ENCODE peak calls at places on chromosomes 2 and 18, in seven cellular contexts. One of them, this sample, is unnamed.
A peak's percentile ranks its signal among the peaks of the same experiment; 100 is the strongest.

GRCh38 chr18:70450658-70451253 is 161.9 kb downstream of the SOCS6 start:
- DNase-seq in mesothelial cell of epicardium: no peak
- DNase-seq in HCT116: peak; percentile 23
- DNase-seq in Calu3: no peak
- DNase-seq in astrocyte of the spinal cord: peak; percentile 35
- DNase-seq in CD8-positive, alpha-beta T cell: no peak
- DNase-seq in cardiac fibroblast: peak; percentile 59
- DNase-seq in this sample: no peak

GRCh38 chr18:22468554-22468891 is 50.8 kb upstream of the CTAGE1 start:
- DNase-seq in HCT116: no peak
- DNase-seq in mesothelial cell of epicardium: no peak
- DNase-seq in CD8-positive, alpha-beta T cell: no peak
- DNase-seq in Calu3: no peak
- DNase-seq in cardiac fibroblast: no peak
- DNase-seq in astrocyte of the spinal cord: no peak
- DNase-seq in this sample: no peak

GRCh38 chr2:175743020-175743419 is 259.0 kb downstream of the LNPK start:
- DNase-seq in cardiac fibroblast: peak; percentile 2
- DNase-seq in mesothelial cell of epicardium: no peak
- DNase-seq in HCT116: no peak
- DNase-seq in CD8-positive, alpha-beta T cell: no peak
- DNase-seq in astrocyte of the spinal cord: no peak
- DNase-seq in Calu3: no peak
- DNase-seq in this sample: no peak

GRCh38 chr2:65032016-65032975 is 23.9 kb upstream of the CEP68 start:
- DNase-seq in CD8-positive, alpha-beta T cell: no peak
- DNase-seq in mesothelial cell of epicardium: no peak
- DNase-seq in Calu3: no peak
- DNase-seq in cardiac fibroblast: no peak
- DNase-seq in HCT116: no peak
- DNase-seq in astrocyte of the spinal cord: no peak
- DNase-seq in this sample: no peak

GRCh38 chr2:239514753-239515152 is 113.9 kb upstream of the HDAC4 start:
- DNase-seq in HCT116: no peak
- DNase-seq in astrocyte of the spinal cord: no peak
- DNase-seq in mesothelial cell of epicardium: no peak
- DNase-seq in CD8-positive, alpha-beta T cell: no peak
- DNase-seq in cardiac fibroblast: no peak
- DNase-seq in Calu3: no peak
- DNase-seq in this sample: no peak

GRCh38 chr2:166106431-166107015 is 21.3 kb downstream of the SCN1A start:
- DNase-seq in astrocyte of the spinal cord: peak; percentile 12
- DNase-seq in mesothelial cell of epicardium: no peak
- DNase-seq in cardiac fibroblast: peak; percentile 66
- DNase-seq in HCT116: no peak
- DNase-seq in Calu3: no peak
- DNase-seq in CD8-positive, alpha-beta T cell: no peak
- DNase-seq in this sample: no peak

GRCh38 chr2:43513796-43514195 is 82.0 kb downstream of the THADA start:
- DNase-seq in mesothelial cell of epicardium: no peak
- DNase-seq in astrocyte of the spinal cord: no peak
- DNase-seq in CD8-positive, alpha-beta T cell: no peak
- DNase-seq in Calu3: no peak
- DNase-seq in cardiac fibroblast: no peak
- DNase-seq in HCT116: no peak
- DNase-seq in this sample: no peak

GRCh38 chr2:37590119-37590571 is 81.3 kb downstream of the CDC42EP3 start:
- DNase-seq in HCT116: no peak
- DNase-seq in Calu3: no peak
- DNase-seq in CD8-positive, alpha-beta T cell: no peak
- DNase-seq in astrocyte of the spinal cord: peak; percentile 90
- DNase-seq in mesothelial cell of epicardium: no peak
- DNase-seq in cardiac fibroblast: peak; percentile 73
- DNase-seq in this sample: no peak

GRCh38 chr2:23564618-23564967 is 179.6 kb downstream of the KLHL29 start:
- DNase-seq in astrocyte of the spinal cord: peak; percentile 43
- DNase-seq in mesothelial cell of epicardium: no peak
- DNase-seq in HCT116: no peak
- DNase-seq in cardiac fibroblast: no peak
- DNase-seq in Calu3: no peak
- DNase-seq in CD8-positive, alpha-beta T cell: no peak
- DNase-seq in this sample: no peak

GRCh38 chr2:210172219-210172575 is 988 bp upstream of the KANSL1L start:
- DNase-seq in CD8-positive, alpha-beta T cell: no peak
- DNase-seq in astrocyte of the spinal cord: no peak
- DNase-seq in mesothelial cell of epicardium: no peak
- DNase-seq in HCT116: no peak
- DNase-seq in Calu3: no peak
- DNase-seq in cardiac fibroblast: no peak
- DNase-seq in this sample: no peak

GRCh38 chr18:23106575-23106974 is 28.7 kb upstream of the CABLES1 start:
- DNase-seq in HCT116: peak; percentile 88
- DNase-seq in Calu3: peak; percentile 80
- DNase-seq in mesothelial cell of epicardium: no peak
- DNase-seq in CD8-positive, alpha-beta T cell: no peak
- DNase-seq in cardiac fibroblast: peak; percentile 89
- DNase-seq in astrocyte of the spinal cord: peak; percentile 97
- DNase-seq in this sample: no peak

DNA sequence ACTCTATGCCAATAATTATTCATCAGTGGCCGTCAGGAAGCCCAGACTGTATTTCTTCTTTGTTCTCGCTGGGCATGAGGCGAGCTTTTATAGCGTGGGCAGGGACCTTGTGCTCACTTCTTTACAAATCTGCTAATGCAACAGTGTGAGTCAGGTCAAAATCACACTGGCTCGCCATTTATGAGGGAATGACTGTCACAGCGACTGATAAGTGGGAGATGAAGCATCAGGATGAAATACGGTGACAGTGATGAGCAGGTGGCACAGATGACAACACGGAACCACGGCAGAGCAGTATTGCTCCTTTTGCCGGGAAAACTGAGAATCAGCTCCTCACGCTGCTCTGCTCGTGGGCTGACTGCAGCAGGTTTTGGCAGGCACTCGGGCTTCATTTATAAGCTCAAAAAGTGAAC is 20.5 kb downstream of the TYMS start:
- DNase-seq in cardiac fibroblast: no peak
- DNase-seq in Calu3: no peak
- DNase-seq in CD8-positive, alpha-beta T cell: no peak
- DNase-seq in HCT116: no peak
- DNase-seq in astrocyte of the spinal cord: peak; percentile 39
- DNase-seq in mesothelial cell of epicardium: no peak
- DNase-seq in this sample: no peak
- TF ChIP-seq CTCF in cardiac fibroblast: no peak
- TF ChIP-seq CTCF in Calu3: no peak
- TF ChIP-seq CTCF in CD8-positive, alpha-beta T cell: no peak
- TF ChIP-seq CTCF in HCT116: no peak
- TF ChIP-seq CTCF in astrocyte of the spinal cord: no peak
- TF ChIP-seq CTCF in mesothelial cell of epicardium: no peak
- TF ChIP-seq CTCF in this sample: no peak

DNA sequence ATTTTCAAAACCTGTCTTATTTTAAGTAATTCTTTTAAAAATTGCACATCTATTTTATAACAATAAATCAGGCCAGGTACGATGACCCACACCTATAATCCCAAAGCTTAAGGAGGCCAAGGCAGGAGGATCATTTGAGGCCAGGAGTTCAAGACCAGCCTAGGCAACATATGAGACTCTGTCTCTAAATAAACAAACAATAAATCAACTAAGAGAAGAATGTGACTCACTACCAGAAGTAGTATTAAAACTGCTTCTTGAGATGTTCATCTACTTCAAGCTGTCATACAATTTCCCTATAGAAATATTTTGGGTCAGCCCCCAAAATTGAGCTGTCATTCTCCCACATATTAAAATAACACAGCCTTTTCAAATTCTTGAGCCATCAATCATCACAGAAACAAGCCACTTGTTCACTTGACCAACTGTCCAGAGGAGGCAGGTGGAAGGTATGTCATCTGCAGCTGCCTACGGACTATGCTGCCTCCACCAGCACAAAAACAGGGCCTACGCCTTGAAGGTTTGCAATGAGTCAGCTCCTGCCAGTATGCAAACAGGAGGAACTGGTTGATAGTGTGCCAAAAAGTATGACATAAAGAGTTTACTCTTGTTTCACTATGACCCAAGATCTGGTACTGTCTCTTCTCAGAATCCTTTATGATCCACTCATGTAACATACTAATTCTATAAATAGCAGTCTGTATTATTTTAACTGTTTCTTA is 33.6 kb downstream of the KIDINS220 start:
- DNase-seq in Calu3: peak; percentile 76
- DNase-seq in cardiac fibroblast: peak; percentile 96
- DNase-seq in mesothelial cell of epicardium: no peak
- DNase-seq in HCT116: peak; percentile 91
- DNase-seq in CD8-positive, alpha-beta T cell: no peak
- DNase-seq in astrocyte of the spinal cord: peak; percentile 93
- DNase-seq in this sample: no peak
- TF ChIP-seq CTCF in Calu3: no peak
- TF ChIP-seq CTCF in cardiac fibroblast: peak; percentile 12
- TF ChIP-seq CTCF in mesothelial cell of epicardium: no peak
- TF ChIP-seq CTCF in HCT116: peak; percentile 17
- TF ChIP-seq CTCF in CD8-positive, alpha-beta T cell: no peak
- TF ChIP-seq CTCF in astrocyte of the spinal cord: peak; percentile 11
- TF ChIP-seq CTCF in this sample: no peak

GRCh38 chr2:155266579-155266978 is 568.1 kb downstream of the KCNJ3 start:
- DNase-seq in CD8-positive, alpha-beta T cell: no peak
- DNase-seq in astrocyte of the spinal cord: no peak
- DNase-seq in Calu3: no peak
- DNase-seq in HCT116: no peak
- DNase-seq in mesothelial cell of epicardium: no peak
- DNase-seq in cardiac fibroblast: no peak
- DNase-seq in this sample: no peak
- TF ChIP-seq CTCF in CD8-positive, alpha-beta T cell: no peak
- TF ChIP-seq CTCF in astrocyte of the spinal cord: no peak
- TF ChIP-seq CTCF in Calu3: no peak
- TF ChIP-seq CTCF in HCT116: no peak
- TF ChIP-seq CTCF in mesothelial cell of epicardium: no peak
- TF ChIP-seq CTCF in cardiac fibroblast: no peak
- TF ChIP-seq CTCF in this sample: peak; percentile 32

GRCh38 chr2:217076651-217077232 is 216.9 kb upstream of the TNP1 start:
- DNase-seq in mesothelial cell of epicardium: no peak
- DNase-seq in Calu3: no peak
- DNase-seq in astrocyte of the spinal cord: no peak
- DNase-seq in CD8-positive, alpha-beta T cell: no peak
- DNase-seq in HCT116: no peak
- DNase-seq in cardiac fibroblast: no peak
- DNase-seq in this sample: no peak

GRCh38 chr2:217074576-217075224 is 214.8 kb upstream of the TNP1 start:
- DNase-seq in astrocyte of the spinal cord: peak; percentile 50
- DNase-seq in cardiac fibroblast: peak; percentile 38
- DNase-seq in HCT116: no peak
- DNase-seq in Calu3: no peak
- DNase-seq in mesothelial cell of epicardium: no peak
- DNase-seq in CD8-positive, alpha-beta T cell: no peak
- DNase-seq in this sample: no peak

GRCh38 chr2:217077841-217078407 is 218.1 kb upstream of the TNP1 start:
- DNase-seq in HCT116: no peak
- DNase-seq in astrocyte of the spinal cord: no peak
- DNase-seq in cardiac fibroblast: peak; percentile 56
- DNase-seq in Calu3: no peak
- DNase-seq in CD8-positive, alpha-beta T cell: no peak
- DNase-seq in mesothelial cell of epicardium: no peak
- DNase-seq in this sample: no peak

GRCh38 chr2:217075225-217075802 is 215.4 kb upstream of the TNP1 start:
- DNase-seq in mesothelial cell of epicardium: no peak
- DNase-seq in Calu3: no peak
- DNase-seq in CD8-positive, alpha-beta T cell: no peak
- DNase-seq in HCT116: no peak
- DNase-seq in cardiac fibroblast: peak; percentile 61
- DNase-seq in astrocyte of the spinal cord: peak; percentile 55
- DNase-seq in this sample: no peak

DNA sequence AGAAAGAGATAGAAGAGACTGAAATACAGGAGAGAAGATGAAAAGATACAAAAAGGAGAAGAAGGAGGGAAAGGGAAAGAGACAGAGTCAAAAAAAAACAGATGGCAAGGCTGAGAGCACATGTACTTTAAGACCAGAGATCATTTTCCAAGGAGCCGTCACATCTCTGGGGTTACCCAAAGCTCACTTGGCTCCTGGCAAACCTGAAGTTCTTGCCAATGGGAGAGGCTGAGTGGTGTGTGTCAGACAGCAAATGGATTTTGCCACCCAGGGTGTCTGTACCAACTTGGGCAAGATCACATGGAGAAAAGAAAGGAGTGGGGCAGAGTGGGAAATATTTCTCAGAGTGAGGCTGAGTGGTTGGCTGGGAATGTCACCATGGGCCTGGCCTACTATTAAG is 219.3 kb upstream of the TNP1 start:
- DNase-seq in HCT116: no peak
- DNase-seq in CD8-positive, alpha-beta T cell: no peak
- DNase-seq in Calu3: no peak
- DNase-seq in mesothelial cell of epicardium: no peak
- DNase-seq in cardiac fibroblast: no peak
- DNase-seq in astrocyte of the spinal cord: no peak
- DNase-seq in this sample: no peak
- TF ChIP-seq CTCF in HCT116: no peak
- TF ChIP-seq CTCF in CD8-positive, alpha-beta T cell: no peak
- TF ChIP-seq CTCF in Calu3: no peak
- TF ChIP-seq CTCF in mesothelial cell of epicardium: no peak
- TF ChIP-seq CTCF in cardiac fibroblast: no peak
- TF ChIP-seq CTCF in astrocyte of the spinal cord: no peak
- TF ChIP-seq CTCF in this sample: no peak

DNA sequence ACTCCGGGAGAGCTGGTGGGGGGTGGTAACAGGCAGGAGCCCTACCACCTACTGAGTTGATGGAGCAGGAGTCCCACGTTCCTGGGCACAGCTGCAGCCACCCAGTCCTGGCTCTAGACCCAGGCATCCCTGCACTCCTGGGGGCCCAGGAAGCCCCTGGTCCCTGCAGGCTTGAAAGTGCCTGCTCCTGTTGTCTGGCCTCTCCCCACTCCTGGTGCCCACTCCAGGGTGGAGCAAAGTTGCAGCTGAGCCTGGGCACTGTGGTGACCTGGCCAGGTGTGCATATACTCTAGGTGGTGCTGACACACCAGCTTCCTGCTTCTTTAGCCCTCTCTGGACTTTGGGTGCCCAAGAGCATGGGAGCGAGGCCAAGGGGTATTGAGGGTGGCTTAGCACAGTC is 119.0 kb upstream of the SLC38A11 start:
- DNase-seq in Calu3: no peak
- DNase-seq in astrocyte of the spinal cord: no peak
- DNase-seq in CD8-positive, alpha-beta T cell: no peak
- DNase-seq in mesothelial cell of epicardium: no peak
- DNase-seq in HCT116: no peak
- DNase-seq in cardiac fibroblast: no peak
- DNase-seq in this sample: no peak
- TF ChIP-seq CTCF in Calu3: no peak
- TF ChIP-seq CTCF in astrocyte of the spinal cord: no peak
- TF ChIP-seq CTCF in CD8-positive, alpha-beta T cell: no peak
- TF ChIP-seq CTCF in mesothelial cell of epicardium: no peak
- TF ChIP-seq CTCF in HCT116: no peak
- TF ChIP-seq CTCF in cardiac fibroblast: no peak
- TF ChIP-seq CTCF in this sample: no peak

DNA sequence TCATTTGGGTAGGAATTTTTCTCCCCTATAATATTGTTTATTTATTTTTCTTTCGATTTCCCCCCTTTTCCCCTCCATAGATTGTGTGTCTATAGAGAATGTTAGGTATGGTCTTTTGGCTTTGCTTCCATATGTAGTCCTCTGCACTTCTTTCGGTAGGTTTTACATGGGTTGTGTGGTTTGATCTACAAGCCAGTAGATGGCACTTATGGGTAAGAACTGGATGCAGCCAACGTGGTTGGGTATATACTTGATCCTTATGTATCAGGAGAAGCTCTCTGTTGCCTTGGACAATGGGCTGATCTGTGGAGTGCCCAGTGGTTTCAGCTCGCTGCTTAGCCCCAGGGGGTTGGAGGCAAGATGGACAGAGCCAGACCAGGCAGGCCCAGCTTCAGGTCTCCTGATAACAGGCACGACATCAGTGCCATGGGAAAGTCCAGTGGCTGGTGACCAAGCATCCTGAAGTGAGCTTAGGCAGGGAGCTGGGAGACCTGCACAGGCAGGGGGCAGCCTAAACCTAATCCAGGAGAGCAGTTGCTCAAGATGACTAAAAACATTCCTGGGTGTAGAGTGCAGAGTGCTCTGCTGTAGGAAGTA is 488.3 kb downstream of the CCDC85A start:
- DNase-seq in CD8-positive, alpha-beta T cell: no peak
- DNase-seq in mesothelial cell of epicardium: no peak
- DNase-seq in Calu3: no peak
- DNase-seq in cardiac fibroblast: peak; percentile 38
- DNase-seq in HCT116: no peak
- DNase-seq in astrocyte of the spinal cord: no peak
- DNase-seq in this sample: no peak
- TF ChIP-seq CTCF in CD8-positive, alpha-beta T cell: no peak
- TF ChIP-seq CTCF in mesothelial cell of epicardium: no peak
- TF ChIP-seq CTCF in Calu3: no peak
- TF ChIP-seq CTCF in cardiac fibroblast: no peak
- TF ChIP-seq CTCF in HCT116: peak; percentile 12
- TF ChIP-seq CTCF in astrocyte of the spinal cord: no peak
- TF ChIP-seq CTCF in this sample: no peak